ENCODE peak calls at places on chromosomes 7 and 10, in eight cellular contexts. One of them, this sample, is unnamed.

GRCh38 chr10:32072025-32072787 is 16.0 kb upstream of the KIF5B start:
- DNase-seq in GM10248: no peak
- DNase-seq in stimulated activated CD4-positive, alpha-beta T cell treated with anti-CD3 and anti-CD28 coated beads, Interleukin-4, amount 100 ng/mL, for 4 hours: no peak
- DNase-seq in NCI-H1105: no peak
- DNase-seq in fibroblast of the conjunctiva: no peak
- DNase-seq in Peyer's patch: peak; percentile 18
- DNase-seq in iPS DF 19.7: no peak
- DNase-seq in central memory CD4-positive, alpha-beta T cell: no peak
- DNase-seq in this sample: no peak

GRCh38 chr7:119842337-119842736 is 430.6 kb upstream of the KCND2 start:
- DNase-seq in Peyer's patch: no peak
- DNase-seq in GM10248: no peak
- DNase-seq in central memory CD4-positive, alpha-beta T cell: no peak
- DNase-seq in NCI-H1105: no peak
- DNase-seq in stimulated activated CD4-positive, alpha-beta T cell treated with anti-CD3 and anti-CD28 coated beads, Interleukin-4, amount 100 ng/mL, for 4 hours: no peak
- DNase-seq in iPS DF 19.7: no peak
- DNase-seq in fibroblast of the conjunctiva: no peak
- DNase-seq in this sample: no peak

GRCh38 chr10:85008493-85009181 is 680.2 kb downstream of the CCSER2 start:
- DNase-seq in Peyer's patch: no peak
- DNase-seq in stimulated activated CD4-positive, alpha-beta T cell treated with anti-CD3 and anti-CD28 coated beads, Interleukin-4, amount 100 ng/mL, for 4 hours: no peak
- DNase-seq in fibroblast of the conjunctiva: no peak
- DNase-seq in GM10248: no peak
- DNase-seq in NCI-H1105: no peak
- DNase-seq in central memory CD4-positive, alpha-beta T cell: no peak
- DNase-seq in iPS DF 19.7: no peak
- DNase-seq in this sample: no peak

GRCh38 chr10:62852961-62853702 is 37.0 kb upstream of the EGR2 start:
- DNase-seq in GM10248: no peak
- DNase-seq in stimulated activated CD4-positive, alpha-beta T cell treated with anti-CD3 and anti-CD28 coated beads, Interleukin-4, amount 100 ng/mL, for 4 hours: no peak
- DNase-seq in fibroblast of the conjunctiva: no peak
- DNase-seq in Peyer's patch: no peak
- DNase-seq in central memory CD4-positive, alpha-beta T cell: no peak
- DNase-seq in NCI-H1105: no peak
- DNase-seq in iPS DF 19.7: no peak
- DNase-seq in this sample: peak; percentile 16

GRCh38 chr10:44195120-44196007 is 189.5 kb downstream of the CXCL12 start:
- DNase-seq in Peyer's patch: peak; percentile 58
- DNase-seq in central memory CD4-positive, alpha-beta T cell: no peak
- DNase-seq in NCI-H1105: no peak
- DNase-seq in fibroblast of the conjunctiva: peak; percentile 85
- DNase-seq in iPS DF 19.7: no peak
- DNase-seq in stimulated activated CD4-positive, alpha-beta T cell treated with anti-CD3 and anti-CD28 coated beads, Interleukin-4, amount 100 ng/mL, for 4 hours: no peak
- DNase-seq in GM10248: no peak
- DNase-seq in this sample: no peak

GRCh38 chr7:66326501-66327180 is 121.5 kb downstream of the TPST1 start:
- DNase-seq in fibroblast of the conjunctiva: peak; percentile 55
- DNase-seq in GM10248: no peak
- DNase-seq in iPS DF 19.7: no peak
- DNase-seq in central memory CD4-positive, alpha-beta T cell: no peak
- DNase-seq in Peyer's patch: no peak
- DNase-seq in NCI-H1105: no peak
- DNase-seq in stimulated activated CD4-positive, alpha-beta T cell treated with anti-CD3 and anti-CD28 coated beads, Interleukin-4, amount 100 ng/mL, for 4 hours: no peak
- DNase-seq in this sample: no peak

GRCh38 chr7:45921381-45921698 is 268 bp upstream of the IGFBP3 start:
- DNase-seq in stimulated activated CD4-positive, alpha-beta T cell treated with anti-CD3 and anti-CD28 coated beads, Interleukin-4, amount 100 ng/mL, for 4 hours: no peak
- DNase-seq in Peyer's patch: no peak
- DNase-seq in NCI-H1105: peak; percentile 37
- DNase-seq in GM10248: no peak
- DNase-seq in fibroblast of the conjunctiva: no peak
- DNase-seq in iPS DF 19.7: no peak
- DNase-seq in central memory CD4-positive, alpha-beta T cell: no peak
- DNase-seq in this sample: no peak

GRCh38 chr7:24728503-24729364 is 28.5 kb downstream of the GSDME start:
- DNase-seq in iPS DF 19.7: no peak
- DNase-seq in NCI-H1105: no peak
- DNase-seq in fibroblast of the conjunctiva: no peak
- DNase-seq in stimulated activated CD4-positive, alpha-beta T cell treated with anti-CD3 and anti-CD28 coated beads, Interleukin-4, amount 100 ng/mL, for 4 hours: peak; percentile 8
- DNase-seq in GM10248: no peak
- DNase-seq in central memory CD4-positive, alpha-beta T cell: no peak
- DNase-seq in Peyer's patch: no peak
- DNase-seq in this sample: peak; percentile 22

GRCh38 chr10:34734918-34735317 is 80.2 kb downstream of the PARD3 start:
- DNase-seq in fibroblast of the conjunctiva: no peak
- DNase-seq in Peyer's patch: no peak
- DNase-seq in GM10248: no peak
- DNase-seq in NCI-H1105: no peak
- DNase-seq in iPS DF 19.7: no peak
- DNase-seq in stimulated activated CD4-positive, alpha-beta T cell treated with anti-CD3 and anti-CD28 coated beads, Interleukin-4, amount 100 ng/mL, for 4 hours: no peak
- DNase-seq in central memory CD4-positive, alpha-beta T cell: no peak
- DNase-seq in this sample: no peak

GRCh38 chr7:82677064-82677463 is 233.5 kb upstream of the CACNA2D1 start:
- DNase-seq in stimulated activated CD4-positive, alpha-beta T cell treated with anti-CD3 and anti-CD28 coated beads, Interleukin-4, amount 100 ng/mL, for 4 hours: no peak
- DNase-seq in central memory CD4-positive, alpha-beta T cell: no peak
- DNase-seq in Peyer's patch: no peak
- DNase-seq in NCI-H1105: no peak
- DNase-seq in fibroblast of the conjunctiva: no peak
- DNase-seq in iPS DF 19.7: no peak
- DNase-seq in GM10248: no peak
- DNase-seq in this sample: peak; percentile 7

GRCh38 chr7:1617957-1618356 is 48.1 kb upstream of the PSMG3 start:
- DNase-seq in fibroblast of the conjunctiva: no peak
- DNase-seq in central memory CD4-positive, alpha-beta T cell: no peak
- DNase-seq in NCI-H1105: no peak
- DNase-seq in Peyer's patch: no peak
- DNase-seq in iPS DF 19.7: no peak
- DNase-seq in stimulated activated CD4-positive, alpha-beta T cell treated with anti-CD3 and anti-CD28 coated beads, Interleukin-4, amount 100 ng/mL, for 4 hours: no peak
- DNase-seq in GM10248: no peak
- DNase-seq in this sample: no peak

GRCh38 chr7:51142741-51143390 is 173.7 kb downstream of the COBL start:
- DNase-seq in NCI-H1105: no peak
- DNase-seq in stimulated activated CD4-positive, alpha-beta T cell treated with anti-CD3 and anti-CD28 coated beads, Interleukin-4, amount 100 ng/mL, for 4 hours: no peak
- DNase-seq in GM10248: no peak
- DNase-seq in Peyer's patch: no peak
- DNase-seq in iPS DF 19.7: no peak
- DNase-seq in fibroblast of the conjunctiva: no peak
- DNase-seq in central memory CD4-positive, alpha-beta T cell: no peak
- DNase-seq in this sample: no peak

GRCh38 chr7:2231992-2232765 is 566 bp downstream of the MAD1L1 start:
- DNase-seq in iPS DF 19.7: no peak
- DNase-seq in central memory CD4-positive, alpha-beta T cell: peak; percentile 20
- DNase-seq in fibroblast of the conjunctiva: no peak
- DNase-seq in NCI-H1105: peak; percentile 45
- DNase-seq in stimulated activated CD4-positive, alpha-beta T cell treated with anti-CD3 and anti-CD28 coated beads, Interleukin-4, amount 100 ng/mL, for 4 hours: no peak
- DNase-seq in GM10248: peak; percentile 51
- DNase-seq in Peyer's patch: peak; percentile 59
- DNase-seq in this sample: peak; percentile 22

GRCh38 chr7:100827330-100828226 is at the start of gene EPHB4:
- DNase-seq in fibroblast of the conjunctiva: peak; percentile 76
- DNase-seq in stimulated activated CD4-positive, alpha-beta T cell treated with anti-CD3 and anti-CD28 coated beads, Interleukin-4, amount 100 ng/mL, for 4 hours: no peak
- DNase-seq in iPS DF 19.7: no peak
- DNase-seq in NCI-H1105: peak; percentile 50
- DNase-seq in GM10248: no peak
- DNase-seq in central memory CD4-positive, alpha-beta T cell: no peak
- DNase-seq in Peyer's patch: peak; percentile 78
- DNase-seq in this sample: peak; percentile 13

GRCh38 chr10:3636356-3637181 is 148.4 kb downstream of the KLF6 start:
- DNase-seq in Peyer's patch: no peak
- DNase-seq in stimulated activated CD4-positive, alpha-beta T cell treated with anti-CD3 and anti-CD28 coated beads, Interleukin-4, amount 100 ng/mL, for 4 hours: no peak
- DNase-seq in central memory CD4-positive, alpha-beta T cell: no peak
- DNase-seq in iPS DF 19.7: no peak
- DNase-seq in GM10248: no peak
- DNase-seq in fibroblast of the conjunctiva: no peak
- DNase-seq in NCI-H1105: peak; percentile 86
- DNase-seq in this sample: no peak

GRCh38 chr7:130421685-130422084 is 19.1 kb downstream of the CEP41 start:
- DNase-seq in central memory CD4-positive, alpha-beta T cell: no peak
- DNase-seq in fibroblast of the conjunctiva: peak; percentile 48
- DNase-seq in NCI-H1105: peak; percentile 77
- DNase-seq in GM10248: no peak
- DNase-seq in iPS DF 19.7: no peak
- DNase-seq in stimulated activated CD4-positive, alpha-beta T cell treated with anti-CD3 and anti-CD28 coated beads, Interleukin-4, amount 100 ng/mL, for 4 hours: no peak
- DNase-seq in Peyer's patch: no peak
- DNase-seq in this sample: peak; percentile 65